ENCODE peak calls at places on chromosome 12, in six cellular contexts. One of them, this sample, is unnamed.

GRCh38 chr12:749871-750270 is 2.5 kb upstream of the WNK1 start:
- DNase-seq in GM23338: no peak
- DNase-seq in fibroblast of lung: no peak
- DNase-seq in GM23248: peak; percentile 19
- DNase-seq in K562: no peak
- DNase-seq in IMR-90: no peak
- DNase-seq in this sample: peak; percentile 16

GRCh38 chr12:57135487-57135886 is 7.2 kb downstream of the LRP1 start:
- DNase-seq in fibroblast of lung: peak; percentile 42
- DNase-seq in IMR-90: peak; percentile 46
- DNase-seq in GM23248: peak; percentile 56
- DNase-seq in GM23338: peak; percentile 46
- DNase-seq in K562: no peak
- DNase-seq in this sample: no peak

GRCh38 chr12:116442981-116443380 is 116.2 kb upstream of the MAP1LC3B2 start:
- DNase-seq in fibroblast of lung: no peak
- DNase-seq in GM23338: no peak
- DNase-seq in IMR-90: peak; percentile 72
- DNase-seq in K562: no peak
- DNase-seq in GM23248: peak; percentile 54
- DNase-seq in this sample: no peak

GRCh38 chr12:47377414-47378221 is 297.9 kb upstream of the AMIGO2 start:
- DNase-seq in GM23248: peak; percentile 99
- DNase-seq in fibroblast of lung: peak; percentile 99
- DNase-seq in GM23338: no peak
- DNase-seq in IMR-90: peak; percentile 100
- DNase-seq in K562: peak; percentile 16
- DNase-seq in this sample: no peak

GRCh38 chr12:30643366-30643765 is 52.3 kb downstream of the IPO8 start:
- DNase-seq in K562: no peak
- DNase-seq in fibroblast of lung: peak; percentile 24
- DNase-seq in IMR-90: peak; percentile 21
- DNase-seq in GM23248: peak; percentile 6
- DNase-seq in GM23338: peak; percentile 20
- DNase-seq in this sample: no peak

GRCh38 chr12:25625146-25625545 is 72.1 kb upstream of the LMNTD1 start:
- DNase-seq in GM23338: no peak
- DNase-seq in IMR-90: no peak
- DNase-seq in fibroblast of lung: no peak
- DNase-seq in K562: no peak
- DNase-seq in GM23248: no peak
- DNase-seq in this sample: no peak

GRCh38 chr12:117457189-117457588 is 95.8 kb upstream of the NOS1 start:
- DNase-seq in GM23248: no peak
- DNase-seq in K562: no peak
- DNase-seq in fibroblast of lung: no peak
- DNase-seq in IMR-90: no peak
- DNase-seq in GM23338: no peak
- DNase-seq in this sample: no peak

GRCh38 chr12:51403159-51403558 is 12.0 kb upstream of the GALNT6 start:
- DNase-seq in GM23248: no peak
- DNase-seq in K562: no peak
- DNase-seq in GM23338: no peak
- DNase-seq in fibroblast of lung: peak; percentile 62
- DNase-seq in IMR-90: peak; percentile 36
- DNase-seq in this sample: no peak

GRCh38 chr12:92987362-92987761 is 58.3 kb upstream of the EEA1 start:
- DNase-seq in IMR-90: peak; percentile 79
- DNase-seq in K562: peak; percentile 56
- DNase-seq in GM23338: peak; percentile 86
- DNase-seq in fibroblast of lung: peak; percentile 62
- DNase-seq in GM23248: peak; percentile 89
- DNase-seq in this sample: peak; percentile 79

GRCh38 chr12:92574046-92574783 is 128.6 kb upstream of the PLEKHG7 start:
- DNase-seq in fibroblast of lung: peak; percentile 30
- DNase-seq in GM23248: peak; percentile 35
- DNase-seq in GM23338: peak; percentile 70
- DNase-seq in IMR-90: peak; percentile 40
- DNase-seq in K562: no peak
- DNase-seq in this sample: peak; percentile 46

GRCh38 chr12:51592034-51592705 is 1.1 kb downstream of the SCN8A start:
- DNase-seq in GM23248: peak; percentile 86
- DNase-seq in GM23338: peak; percentile 65
- DNase-seq in fibroblast of lung: peak; percentile 87
- DNase-seq in IMR-90: peak; percentile 79
- DNase-seq in K562: no peak
- DNase-seq in this sample: no peak

GRCh38 chr12:96035283-96036236 is at the start of gene LTA4H:
- DNase-seq in IMR-90: peak; percentile 98
- DNase-seq in GM23338: peak; percentile 100
- DNase-seq in K562: peak; percentile 95
- DNase-seq in fibroblast of lung: peak; percentile 96
- DNase-seq in GM23248: peak; percentile 100
- DNase-seq in this sample: peak; percentile 99

GRCh38 chr12:2248901-2249381 is 196.2 kb downstream of the CACNA1C start:
- DNase-seq in GM23248: peak; percentile 52
- DNase-seq in IMR-90: peak; percentile 80
- DNase-seq in K562: no peak
- DNase-seq in fibroblast of lung: no peak
- DNase-seq in GM23338: no peak
- DNase-seq in this sample: peak; percentile 94

GRCh38 chr12:116592116-116592637 is 33.0 kb downstream of the MAP1LC3B2 start:
- DNase-seq in K562: no peak
- DNase-seq in GM23248: peak; percentile 35
- DNase-seq in fibroblast of lung: no peak
- DNase-seq in GM23338: no peak
- DNase-seq in IMR-90: no peak
- DNase-seq in this sample: no peak

GRCh38 chr12:51362747-51363342 is 16.4 kb upstream of the CELA1 start:
- DNase-seq in K562: no peak
- DNase-seq in GM23338: no peak
- DNase-seq in GM23248: no peak
- DNase-seq in IMR-90: no peak
- DNase-seq in fibroblast of lung: no peak
- DNase-seq in this sample: no peak

GRCh38 chr12:24414421-24414820 is 465.0 kb upstream of the SOX5 start:
- DNase-seq in IMR-90: no peak
- DNase-seq in K562: no peak
- DNase-seq in GM23338: no peak
- DNase-seq in GM23248: no peak
- DNase-seq in fibroblast of lung: no peak
- DNase-seq in this sample: no peak

GRCh38 chr12:388547-389137 is 478 bp downstream of the KDM5A start:
- DNase-seq in K562: peak; percentile 45
- DNase-seq in GM23338: peak; percentile 69
- DNase-seq in IMR-90: peak; percentile 30
- DNase-seq in GM23248: peak; percentile 64
- DNase-seq in fibroblast of lung: peak; percentile 21
- DNase-seq in this sample: peak; percentile 75

GRCh38 chr12:106581543-106582263 is 1.1 kb upstream of the RFX4 start:
- DNase-seq in fibroblast of lung: no peak
- DNase-seq in IMR-90: no peak
- DNase-seq in GM23338: peak; percentile 90
- DNase-seq in K562: no peak
- DNase-seq in GM23248: peak; percentile 50
- DNase-seq in this sample: no peak

DNA sequence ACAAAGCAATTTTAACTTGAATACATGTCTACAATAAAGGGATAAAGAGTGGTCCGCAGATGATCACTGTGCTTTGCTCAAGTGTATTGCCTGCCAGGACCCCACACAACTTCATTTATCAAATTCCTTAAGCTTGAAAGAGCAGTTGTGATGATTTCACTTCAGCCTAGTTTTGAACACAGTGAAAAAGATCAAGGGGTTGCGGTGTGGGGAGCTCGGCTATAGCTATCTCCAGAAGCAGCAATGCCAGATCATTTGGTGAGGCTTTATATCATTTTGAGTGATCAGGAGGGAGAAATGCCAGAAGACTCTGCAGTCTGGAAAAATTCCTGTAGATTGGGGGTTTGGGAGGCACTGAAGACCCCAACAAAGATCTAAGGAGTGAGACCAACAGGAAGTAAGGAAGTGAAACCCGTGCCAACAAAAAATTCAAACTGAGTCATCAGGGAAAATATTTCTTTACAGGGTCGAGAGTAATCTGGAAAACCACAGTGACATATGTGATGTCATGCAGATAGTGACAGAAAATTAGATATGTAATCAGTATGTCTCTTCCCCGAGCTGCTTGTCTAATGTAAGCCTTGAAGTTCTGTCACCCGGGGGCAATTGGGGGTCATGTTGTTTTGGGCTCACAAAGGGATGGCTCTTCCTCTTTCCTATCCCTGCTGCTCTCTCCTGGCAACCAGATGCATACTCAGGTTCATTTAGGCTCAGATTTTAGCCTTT is 221.8 kb downstream of the MSRB3 start:
- DNase-seq in fibroblast of lung: peak; percentile 85
- DNase-seq in GM23248: peak; percentile 36
- DNase-seq in IMR-90: peak; percentile 71
- DNase-seq in K562: no peak
- DNase-seq in GM23338: no peak
- DNase-seq in this sample: no peak
- H2AFZ ChIP-seq in fibroblast of lung: no peak overlapping the region
- H2AFZ ChIP-seq in GM23248: no peak overlapping the region
- H2AFZ ChIP-seq in IMR-90: peak overlapping the region; percentile 53
- H2AFZ ChIP-seq in K562: no peak overlapping the region
- H2AFZ ChIP-seq in GM23338: peak overlapping the region; percentile 18
- H2AFZ ChIP-seq in this sample: no peak overlapping the region

GRCh38 chr12:4434299-4434698 is 11.3 kb downstream of the FGF6 start:
- DNase-seq in fibroblast of lung: no peak
- DNase-seq in GM23248: no peak
- DNase-seq in GM23338: no peak
- DNase-seq in K562: no peak
- DNase-seq in IMR-90: no peak
- DNase-seq in this sample: no peak

GRCh38 chr12:4434721-4435425 is 10.7 kb downstream of the FGF6 start:
- DNase-seq in GM23248: no peak
- DNase-seq in fibroblast of lung: no peak
- DNase-seq in IMR-90: no peak
- DNase-seq in K562: no peak
- DNase-seq in GM23338: no peak
- DNase-seq in this sample: no peak

GRCh38 chr12:4438834-4439596 is 6.6 kb downstream of the FGF6 start:
- DNase-seq in GM23338: no peak
- DNase-seq in IMR-90: no peak
- DNase-seq in fibroblast of lung: no peak
- DNase-seq in GM23248: no peak
- DNase-seq in K562: no peak
- DNase-seq in this sample: no peak

GRCh38 chr12:4432878-4433820 is 12.5 kb downstream of the FGF6 start:
- DNase-seq in fibroblast of lung: no peak
- DNase-seq in GM23338: no peak
- DNase-seq in IMR-90: no peak
- DNase-seq in GM23248: no peak
- DNase-seq in K562: no peak
- DNase-seq in this sample: no peak

DNA sequence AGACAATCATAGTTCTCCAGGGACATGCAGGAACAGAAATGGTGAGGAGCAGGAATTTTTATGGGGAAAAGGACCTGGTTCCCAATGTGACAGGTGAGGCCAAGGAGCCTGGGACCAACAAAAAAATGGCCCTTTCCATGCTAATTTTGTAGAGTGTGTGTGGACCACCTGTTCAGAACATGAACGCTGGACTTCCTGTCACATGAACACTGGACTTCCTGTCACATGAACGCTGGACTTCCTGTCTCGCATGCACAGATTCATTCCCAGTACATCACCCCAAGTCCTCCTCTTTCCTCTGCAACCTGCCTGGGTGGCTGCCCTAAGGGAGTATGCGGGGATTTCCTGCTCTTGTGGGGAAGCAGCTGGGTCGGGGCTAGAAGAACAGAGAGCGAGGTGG is 10.1 kb downstream of the FGF6 start:
- DNase-seq in K562: no peak
- DNase-seq in GM23338: no peak
- DNase-seq in IMR-90: no peak
- DNase-seq in fibroblast of lung: no peak
- DNase-seq in GM23248: no peak
- DNase-seq in this sample: peak; percentile 10
- H2AFZ ChIP-seq in K562: no peak overlapping the region
- H2AFZ ChIP-seq in GM23338: no peak overlapping the region
- H2AFZ ChIP-seq in IMR-90: no peak overlapping the region
- H2AFZ ChIP-seq in fibroblast of lung: no peak overlapping the region
- H2AFZ ChIP-seq in GM23248: no peak overlapping the region
- H2AFZ ChIP-seq in this sample: peak overlapping the region; percentile 47

DNA sequence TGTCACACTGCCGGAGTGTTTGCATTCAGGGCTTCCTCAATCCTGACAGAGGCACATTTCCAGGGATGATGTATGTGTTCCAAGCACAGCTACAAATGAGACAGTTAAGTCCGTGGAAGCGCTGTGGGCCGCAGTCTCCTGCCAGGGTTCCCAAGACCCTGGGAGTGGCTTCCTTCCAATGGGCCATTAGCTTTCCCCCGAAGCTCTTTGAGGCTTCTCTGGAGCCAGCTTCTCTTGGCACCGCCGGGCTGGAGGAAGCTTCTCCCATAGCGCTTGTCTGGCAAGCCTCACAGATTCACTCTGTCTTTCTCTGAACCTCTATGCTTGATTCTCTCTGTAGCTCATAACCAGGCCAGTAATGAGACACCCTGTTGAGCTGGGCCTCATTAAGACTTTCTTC is 1524.6 kb upstream of the TMEM132C start:
- DNase-seq in K562: no peak
- DNase-seq in IMR-90: no peak
- DNase-seq in fibroblast of lung: no peak
- DNase-seq in GM23338: no peak
- DNase-seq in GM23248: no peak
- DNase-seq in this sample: no peak
- H2AFZ ChIP-seq in K562: no peak overlapping the region
- H2AFZ ChIP-seq in IMR-90: no peak overlapping the region
- H2AFZ ChIP-seq in fibroblast of lung: no peak overlapping the region
- H2AFZ ChIP-seq in GM23338: no peak overlapping the region
- H2AFZ ChIP-seq in GM23248: no peak overlapping the region
- H2AFZ ChIP-seq in this sample: no peak overlapping the region

GRCh38 chr12:99045158-99045557 is 400.1 kb downstream of the APAF1 start:
- DNase-seq in GM23338: no peak
- DNase-seq in GM23248: no peak
- DNase-seq in K562: no peak
- DNase-seq in fibroblast of lung: no peak
- DNase-seq in IMR-90: no peak
- DNase-seq in this sample: no peak

GRCh38 chr12:99039367-99040120 is 394.5 kb downstream of the APAF1 start:
- DNase-seq in GM23248: no peak
- DNase-seq in K562: no peak
- DNase-seq in GM23338: no peak
- DNase-seq in IMR-90: no peak
- DNase-seq in fibroblast of lung: no peak
- DNase-seq in this sample: no peak

DNA sequence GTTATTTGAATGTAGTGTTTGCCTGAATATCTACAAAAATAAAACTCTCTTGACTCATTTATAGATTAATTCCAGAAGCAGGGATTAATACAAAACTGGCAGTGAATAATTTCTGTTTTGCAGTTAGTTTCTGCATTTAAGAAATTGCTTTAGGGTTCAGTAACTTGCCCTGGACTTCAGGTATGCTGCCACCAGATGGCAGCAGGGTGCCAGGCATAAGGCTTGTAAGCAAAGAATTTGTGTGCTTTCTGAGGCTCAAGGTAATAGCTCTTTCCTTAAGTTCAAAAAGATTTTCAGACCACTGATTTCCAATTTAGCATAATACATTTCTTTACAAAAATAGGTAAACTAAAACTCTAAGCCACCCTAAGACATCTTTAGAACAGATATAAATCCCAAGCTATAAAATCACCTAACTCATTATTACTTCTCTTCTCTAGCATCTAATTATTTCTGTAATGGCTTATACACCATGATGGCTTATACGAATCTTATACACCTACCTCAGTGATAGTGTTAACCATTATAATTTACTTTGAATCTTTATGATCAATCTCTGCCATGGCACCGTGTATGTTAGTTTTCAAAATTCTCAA is 398.3 kb downstream of the APAF1 start:
- DNase-seq in GM23248: peak; percentile 69
- DNase-seq in fibroblast of lung: peak; percentile 50
- DNase-seq in K562: peak; percentile 52
- DNase-seq in IMR-90: peak; percentile 64
- DNase-seq in GM23338: peak; percentile 79
- DNase-seq in this sample: peak; percentile 85
- H2AFZ ChIP-seq in GM23248: no peak overlapping the region
- H2AFZ ChIP-seq in fibroblast of lung: no peak overlapping the region
- H2AFZ ChIP-seq in K562: no peak overlapping the region
- H2AFZ ChIP-seq in IMR-90: no peak overlapping the region
- H2AFZ ChIP-seq in GM23338: no peak overlapping the region
- H2AFZ ChIP-seq in this sample: peak overlapping the region; percentile 22

This sample was measured in OCI-LY7.